ENCODE peak calls at places on chromosomes 1 and 21, in nine cellular contexts. One of them, this sample, is unnamed.

GRCh38 chr1:87362834-87363426 is 34.2 kb downstream of the LMO4 start:
- DNase-seq in fibroblast of the aortic adventitia: no peak
- DNase-seq in GM13976: no peak
- DNase-seq in lung: no peak
- DNase-seq in endothelial cell: no peak
- DNase-seq in Calu3: no peak
- DNase-seq in HFF-Myc: no peak
- DNase-seq in esophagus squamous epithelium: no peak
- DNase-seq in heart left ventricle: no peak
- DNase-seq in this sample: no peak

GRCh38 chr1:3910769-3911520 is 10.9 kb upstream of the C1orf174 start:
- DNase-seq in fibroblast of the aortic adventitia: peak
- DNase-seq in GM13976: peak
- DNase-seq in lung: peak
- DNase-seq in endothelial cell: peak
- DNase-seq in Calu3: peak
- DNase-seq in HFF-Myc: no peak
- DNase-seq in esophagus squamous epithelium: no peak
- DNase-seq in heart left ventricle: peak
- DNase-seq in this sample: peak

GRCh38 chr1:35855016-35855700 is 27.9 kb upstream of the AGO1 start:
- DNase-seq in fibroblast of the aortic adventitia: no peak
- DNase-seq in GM13976: no peak
- DNase-seq in lung: no peak
- DNase-seq in endothelial cell: no peak
- DNase-seq in Calu3: no peak
- DNase-seq in HFF-Myc: peak
- DNase-seq in esophagus squamous epithelium: no peak
- DNase-seq in heart left ventricle: no peak
- DNase-seq in this sample: no peak

GRCh38 chr1:198918920-198919319 is 280.1 kb downstream of the PTPRC start:
- DNase-seq in fibroblast of the aortic adventitia: peak
- DNase-seq in GM13976: no peak
- DNase-seq in lung: no peak
- DNase-seq in endothelial cell: no peak
- DNase-seq in Calu3: no peak
- DNase-seq in HFF-Myc: no peak
- DNase-seq in esophagus squamous epithelium: no peak
- DNase-seq in heart left ventricle: no peak
- DNase-seq in this sample: no peak

GRCh38 chr1:108747128-108747827 is 804 bp downstream of the STXBP3 start:
- DNase-seq in fibroblast of the aortic adventitia: peak
- DNase-seq in GM13976: peak
- DNase-seq in lung: peak
- DNase-seq in endothelial cell: peak
- DNase-seq in Calu3: peak
- DNase-seq in HFF-Myc: peak
- DNase-seq in esophagus squamous epithelium: peak
- DNase-seq in heart left ventricle: peak
- DNase-seq in this sample: peak

GRCh38 chr1:110003747-110004428 is 19.3 kb downstream of the AHCYL1 start:
- DNase-seq in fibroblast of the aortic adventitia: peak
- DNase-seq in GM13976: peak
- DNase-seq in lung: peak
- DNase-seq in endothelial cell: peak
- DNase-seq in Calu3: peak
- DNase-seq in HFF-Myc: peak
- DNase-seq in esophagus squamous epithelium: no peak
- DNase-seq in heart left ventricle: peak
- DNase-seq in this sample: peak

GRCh38 chr1:58858344-58858673 is 74.5 kb upstream of the JUN start:
- DNase-seq in fibroblast of the aortic adventitia: peak
- DNase-seq in GM13976: no peak
- DNase-seq in lung: no peak
- DNase-seq in endothelial cell: no peak
- DNase-seq in Calu3: no peak
- DNase-seq in HFF-Myc: no peak
- DNase-seq in esophagus squamous epithelium: no peak
- DNase-seq in heart left ventricle: no peak
- DNase-seq in this sample: peak

GRCh38 chr1:42733415-42734200 is 6.4 kb downstream of the CLDN19 start:
- DNase-seq in fibroblast of the aortic adventitia: no peak
- DNase-seq in GM13976: no peak
- DNase-seq in lung: no peak
- DNase-seq in endothelial cell: no peak
- DNase-seq in Calu3: no peak
- DNase-seq in HFF-Myc: no peak
- DNase-seq in esophagus squamous epithelium: no peak
- DNase-seq in heart left ventricle: no peak
- DNase-seq in this sample: no peak

GRCh38 chr21:28227881-28228623 is 764.6 kb downstream of the LTN1 start:
- DNase-seq in fibroblast of the aortic adventitia: peak
- DNase-seq in GM13976: no peak
- DNase-seq in lung: no peak
- DNase-seq in endothelial cell: no peak
- DNase-seq in Calu3: no peak
- DNase-seq in HFF-Myc: no peak
- DNase-seq in esophagus squamous epithelium: no peak
- DNase-seq in heart left ventricle: no peak
- DNase-seq in this sample: no peak

GRCh38 chr1:172460901-172461315 is 17.0 kb upstream of the PIGC start:
- DNase-seq in fibroblast of the aortic adventitia: peak
- DNase-seq in GM13976: no peak
- DNase-seq in lung: no peak
- DNase-seq in endothelial cell: no peak
- DNase-seq in Calu3: no peak
- DNase-seq in HFF-Myc: no peak
- DNase-seq in esophagus squamous epithelium: no peak
- DNase-seq in heart left ventricle: no peak
- DNase-seq in this sample: no peak

GRCh38 chr1:114668373-114668772 is 1.5 kb downstream of the DENND2C start:
- DNase-seq in fibroblast of the aortic adventitia: no peak
- DNase-seq in GM13976: no peak
- DNase-seq in lung: no peak
- DNase-seq in endothelial cell: no peak
- DNase-seq in Calu3: no peak
- DNase-seq in HFF-Myc: no peak
- DNase-seq in esophagus squamous epithelium: no peak
- DNase-seq in heart left ventricle: no peak
- DNase-seq in this sample: no peak

GRCh38 chr1:145845144-145845513 is 301 bp upstream of the NUDT17 start:
- DNase-seq in fibroblast of the aortic adventitia: no peak
- DNase-seq in GM13976: peak
- DNase-seq in lung: no peak
- DNase-seq in endothelial cell: no peak
- DNase-seq in Calu3: no peak
- DNase-seq in HFF-Myc: no peak
- DNase-seq in esophagus squamous epithelium: no peak
- DNase-seq in heart left ventricle: no peak
- DNase-seq in this sample: no peak

GRCh38 chr1:232789660-232790059 is 15.6 kb upstream of the MAP10 start:
- DNase-seq in fibroblast of the aortic adventitia: no peak
- DNase-seq in GM13976: no peak
- DNase-seq in lung: no peak
- DNase-seq in endothelial cell: no peak
- DNase-seq in Calu3: no peak
- DNase-seq in HFF-Myc: no peak
- DNase-seq in esophagus squamous epithelium: no peak
- DNase-seq in heart left ventricle: no peak
- DNase-seq in this sample: no peak

GRCh38 chr1:232788235-232788872 is 16.9 kb upstream of the MAP10 start:
- DNase-seq in fibroblast of the aortic adventitia: no peak
- DNase-seq in GM13976: no peak
- DNase-seq in lung: no peak
- DNase-seq in endothelial cell: no peak
- DNase-seq in Calu3: no peak
- DNase-seq in HFF-Myc: no peak
- DNase-seq in esophagus squamous epithelium: no peak
- DNase-seq in heart left ventricle: no peak
- DNase-seq in this sample: no peak

GRCh38 chr1:232795497-232796068 is 9.6 kb upstream of the MAP10 start:
- DNase-seq in fibroblast of the aortic adventitia: no peak
- DNase-seq in GM13976: no peak
- DNase-seq in lung: no peak
- DNase-seq in endothelial cell: no peak
- DNase-seq in Calu3: no peak
- DNase-seq in HFF-Myc: no peak
- DNase-seq in esophagus squamous epithelium: no peak
- DNase-seq in heart left ventricle: no peak
- DNase-seq in this sample: no peak

GRCh38 chr1:232792949-232793348 is 12.3 kb upstream of the MAP10 start:
- DNase-seq in fibroblast of the aortic adventitia: no peak
- DNase-seq in GM13976: no peak
- DNase-seq in lung: no peak
- DNase-seq in endothelial cell: no peak
- DNase-seq in Calu3: no peak
- DNase-seq in HFF-Myc: no peak
- DNase-seq in esophagus squamous epithelium: no peak
- DNase-seq in heart left ventricle: no peak
- DNase-seq in this sample: no peak

DNA sequence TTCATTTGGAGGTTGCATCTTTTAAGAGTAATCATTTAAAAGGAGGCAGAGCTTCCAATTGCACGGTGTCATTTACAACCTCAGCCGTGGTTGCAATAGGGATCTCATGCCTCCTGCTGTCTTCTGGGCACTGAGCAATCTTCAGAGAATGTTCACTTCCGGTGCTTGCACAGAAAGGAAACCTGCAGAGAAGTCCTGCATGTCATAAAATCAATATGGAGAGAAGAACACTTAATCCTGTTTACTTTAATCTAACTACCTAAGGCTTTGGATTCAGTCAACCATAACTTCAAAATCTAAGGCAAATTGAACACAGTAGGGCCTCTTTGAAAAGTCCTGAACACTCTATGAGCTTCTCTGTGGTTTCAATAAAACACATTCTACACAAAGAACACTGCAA is 11.3 kb upstream of the MAP10 start:
- DNase-seq in fibroblast of the aortic adventitia: no peak
- DNase-seq in GM13976: no peak
- DNase-seq in lung: no peak
- DNase-seq in endothelial cell: no peak
- DNase-seq in Calu3: peak
- DNase-seq in HFF-Myc: peak
- DNase-seq in esophagus squamous epithelium: no peak
- DNase-seq in heart left ventricle: no peak
- DNase-seq in this sample: no peak
- TF ChIP-seq CTCF in fibroblast of the aortic adventitia: no peak
- TF ChIP-seq CTCF in GM13976: no peak
- TF ChIP-seq CTCF in lung: no peak
- TF ChIP-seq CTCF in endothelial cell: no peak
- TF ChIP-seq CTCF in Calu3: no peak
- TF ChIP-seq CTCF in HFF-Myc: peak
- TF ChIP-seq CTCF in esophagus squamous epithelium: no peak
- TF ChIP-seq CTCF in heart left ventricle: no peak
- TF ChIP-seq CTCF in this sample: no peak

GRCh38 chr1:117674521-117675400 is 68.9 kb downstream of the TENT5C start:
- DNase-seq in fibroblast of the aortic adventitia: peak
- DNase-seq in GM13976: peak
- DNase-seq in lung: no peak
- DNase-seq in endothelial cell: peak
- DNase-seq in Calu3: no peak
- DNase-seq in HFF-Myc: no peak
- DNase-seq in esophagus squamous epithelium: no peak
- DNase-seq in heart left ventricle: no peak
- DNase-seq in this sample: peak
- TF ChIP-seq CTCF in fibroblast of the aortic adventitia: peak
- TF ChIP-seq CTCF in GM13976: peak
- TF ChIP-seq CTCF in lung: no peak
- TF ChIP-seq CTCF in endothelial cell: no peak
- TF ChIP-seq CTCF in Calu3: no peak
- TF ChIP-seq CTCF in HFF-Myc: peak
- TF ChIP-seq CTCF in esophagus squamous epithelium: peak
- TF ChIP-seq CTCF in heart left ventricle: no peak
- TF ChIP-seq CTCF in this sample: no peak

GRCh38 chr1:91243171-91243570 is 161.5 kb downstream of the HFM1 start:
- DNase-seq in fibroblast of the aortic adventitia: no peak
- DNase-seq in GM13976: no peak
- DNase-seq in lung: no peak
- DNase-seq in endothelial cell: no peak
- DNase-seq in Calu3: no peak
- DNase-seq in HFF-Myc: no peak
- DNase-seq in esophagus squamous epithelium: no peak
- DNase-seq in heart left ventricle: no peak
- DNase-seq in this sample: no peak

GRCh38 chr1:91245437-91245836 is 159.2 kb downstream of the HFM1 start:
- DNase-seq in fibroblast of the aortic adventitia: no peak
- DNase-seq in GM13976: no peak
- DNase-seq in lung: no peak
- DNase-seq in endothelial cell: no peak
- DNase-seq in Calu3: no peak
- DNase-seq in HFF-Myc: no peak
- DNase-seq in esophagus squamous epithelium: no peak
- DNase-seq in heart left ventricle: no peak
- DNase-seq in this sample: no peak

GRCh38 chr1:91244737-91245136 is 159.9 kb downstream of the HFM1 start:
- DNase-seq in fibroblast of the aortic adventitia: no peak
- DNase-seq in GM13976: no peak
- DNase-seq in lung: no peak
- DNase-seq in endothelial cell: no peak
- DNase-seq in Calu3: no peak
- DNase-seq in HFF-Myc: no peak
- DNase-seq in esophagus squamous epithelium: no peak
- DNase-seq in heart left ventricle: no peak
- DNase-seq in this sample: no peak
- TF ChIP-seq CTCF in fibroblast of the aortic adventitia: peak
- TF ChIP-seq CTCF in GM13976: no peak
- TF ChIP-seq CTCF in lung: no peak
- TF ChIP-seq CTCF in endothelial cell: peak
- TF ChIP-seq CTCF in Calu3: no peak
- TF ChIP-seq CTCF in HFF-Myc: no peak
- TF ChIP-seq CTCF in esophagus squamous epithelium: no peak
- TF ChIP-seq CTCF in heart left ventricle: no peak
- TF ChIP-seq CTCF in this sample: no peak

DNA sequence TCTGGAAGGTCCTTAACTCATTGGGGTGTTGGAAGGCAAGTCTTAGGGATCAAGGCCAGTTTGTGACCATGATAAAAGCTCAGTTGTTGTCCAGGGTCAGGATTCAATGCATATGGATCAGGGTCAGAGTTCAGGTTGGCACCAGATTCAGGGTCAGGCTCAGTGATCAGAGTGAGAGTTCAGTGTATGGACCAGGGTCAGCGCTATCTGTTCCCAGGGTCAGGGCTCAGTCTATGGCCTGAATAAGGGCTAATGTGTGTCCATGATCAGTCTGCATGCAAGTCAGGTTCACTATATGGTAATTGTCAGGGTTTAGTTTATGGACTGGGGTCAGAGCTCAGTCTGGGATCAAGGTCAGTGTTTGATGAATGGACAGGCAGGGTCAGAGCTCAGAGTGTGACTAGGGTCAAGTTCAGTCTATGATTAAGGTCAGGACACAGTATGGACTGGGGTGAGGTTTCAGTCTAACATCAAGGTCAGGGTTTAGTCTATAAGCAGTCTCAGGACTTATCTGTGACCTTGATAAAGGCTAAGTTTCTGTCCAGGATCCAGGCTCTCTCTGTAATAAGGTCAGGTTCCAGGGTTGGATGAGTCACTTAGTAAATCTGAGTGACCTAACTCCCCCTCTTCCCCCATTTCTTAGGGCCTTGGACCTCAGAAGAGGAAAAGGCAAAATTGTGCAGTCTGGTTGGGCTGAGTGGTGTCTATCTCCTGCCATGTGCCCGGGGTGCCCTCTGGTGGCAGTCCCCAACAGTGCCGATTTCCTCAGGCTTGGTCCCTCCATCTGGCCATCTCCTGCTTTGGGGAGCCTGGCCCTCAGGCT is 23.8 kb downstream of the KNCN start:
- DNase-seq in fibroblast of the aortic adventitia: peak
- DNase-seq in GM13976: peak
- DNase-seq in lung: peak
- DNase-seq in endothelial cell: peak
- DNase-seq in Calu3: peak
- DNase-seq in HFF-Myc: no peak
- DNase-seq in esophagus squamous epithelium: peak
- DNase-seq in heart left ventricle: peak
- DNase-seq in this sample: peak
- TF ChIP-seq CTCF in fibroblast of the aortic adventitia: peak
- TF ChIP-seq CTCF in GM13976: peak
- TF ChIP-seq CTCF in lung: peak
- TF ChIP-seq CTCF in endothelial cell: peak
- TF ChIP-seq CTCF in Calu3: peak
- TF ChIP-seq CTCF in HFF-Myc: peak
- TF ChIP-seq CTCF in esophagus squamous epithelium: peak
- TF ChIP-seq CTCF in heart left ventricle: peak
- TF ChIP-seq CTCF in this sample: peak